ENCODE peak calls at places on chromosomes 6 and 20, in six cellular contexts. Y is gastrocnemius medialis, I is IMR-90, O is esophagus squamous epithelium, L is RWPE2, U is cardiac muscle cell. B is an unnamed sample. For H3K4me1, the result is how much of the 10 kb centered on the place peaks cover.

GRCh38 chr6:166143011-166143410 is 24.6 kb downstream of the TBXT start:
- DNase-seq in I (no peak), L (no peak), U (no peak), Y (no peak), O (no peak), B (no peak)

GRCh38 chr6:150527100-150527499 is 72.6 kb upstream of the PLEKHG1 start:
- DNase-seq in Y (no peak), I (peak), O (no peak), L (no peak), U (no peak), B (no peak)

GRCh38 chr6:46130665-46131064 is 876 bp downstream of the ENPP4 start:
- DNase-seq in I (no peak), Y (no peak), L (no peak), O (no peak), U (no peak), B (no peak)

GRCh38 chr20:3935295-3935955 is 46.2 kb downstream of the PANK2 start:
- DNase-seq in U (peak), I (no peak), L (no peak), Y (peak), O (no peak), B (no peak)

GRCh38 chr20:13644010-13644409 is 5.3 kb upstream of the TASP1 start:
- DNase-seq in Y (no peak), U (no peak), I (no peak), O (no peak), L (no peak), B (no peak)

GRCh38 chr20:10565922-10566897 is 107.6 kb downstream of the JAG1 start:
- DNase-seq in O (no peak), L (no peak), I (peak), U (no peak), Y (no peak), B (peak)

GRCh38 chr20:35700625-35701148 is 1.5 kb downstream of the ROMO1 start:
- DNase-seq in Y (no peak), I (no peak), L (peak), O (no peak), U (no peak), B (no peak)

GRCh38 chr6:1286972-1287600 is 24.8 kb upstream of the FOXQ1 start:
- DNase-seq in L (peak), O (no peak), U (no peak), I (peak), Y (no peak), B (peak)

DNA sequence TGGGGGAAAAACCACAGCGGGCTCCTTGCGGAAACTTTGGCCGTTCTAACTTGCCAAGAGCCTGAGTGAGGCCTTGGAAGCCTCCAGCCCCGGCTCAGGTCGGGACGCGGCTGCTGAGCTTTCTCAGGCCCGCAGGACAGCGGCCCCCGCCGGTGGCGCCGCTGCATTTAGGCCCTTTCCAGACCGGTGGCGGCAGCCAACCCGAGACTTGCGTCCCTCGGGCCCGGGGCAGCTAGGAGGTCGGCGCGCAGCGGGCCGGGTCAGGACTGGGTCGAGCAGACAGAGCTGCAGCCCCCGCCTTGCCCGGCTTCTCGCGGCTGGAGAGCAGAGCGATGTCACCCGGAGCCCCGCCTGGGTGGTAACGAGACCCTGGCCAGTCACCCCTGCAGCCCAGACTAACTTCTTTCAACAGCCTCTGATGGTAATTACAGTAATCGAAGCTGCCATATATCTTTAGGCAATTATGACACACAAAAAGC is 2.7 kb downstream of the NR2E1 start:
- DNase-seq in L (peak), U (peak), Y (no peak), O (no peak), I (no peak), B (peak)
- TF ChIP-seq CTCF in L (peak), U (no peak), Y (peak), O (no peak), I (no peak), B (no peak)

DNA sequence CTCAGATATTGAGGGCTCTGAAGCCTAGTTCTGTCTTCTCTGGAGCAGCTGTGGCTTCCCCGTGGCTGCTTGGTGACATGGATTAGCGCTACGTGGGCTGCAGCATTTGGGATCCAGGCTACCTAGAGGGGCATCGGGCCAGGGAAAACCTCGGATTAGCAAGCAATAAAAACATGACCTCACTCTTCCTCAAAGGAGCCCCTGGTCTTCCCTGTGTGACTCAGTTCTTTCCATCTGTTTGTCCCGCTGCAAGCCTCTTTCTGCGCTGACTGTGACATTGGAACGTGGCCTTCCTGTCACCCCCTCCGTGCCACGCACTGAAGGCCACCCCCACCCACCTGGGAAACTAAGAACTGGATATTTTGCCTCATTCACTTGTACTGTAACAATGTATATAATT is 3.6 kb downstream of the MRGBP start:
- DNase-seq in I (no peak), Y (no peak), O (no peak), U (no peak), L (no peak), B (no peak)
- H3K4me1 ChIP-seq in I (under half), Y (under half), O (under half), U (under half), L (under half), B (under half)

GRCh38 chr20:62537649-62538292 is 62.0 kb upstream of the GATA5 start:
- DNase-seq in L (no peak), U (no peak), Y (no peak), I (no peak), O (no peak), B (no peak)
- TF ChIP-seq CTCF in L (no peak), U (no peak), Y (no peak), I (no peak), O (no peak), B (no peak)

GRCh38 chr20:50799176-50799889 is 4.5 kb downstream of the BCAS4 start:
- DNase-seq in O (no peak), U (no peak), Y (no peak), L (no peak), I (no peak), B (no peak)
- H3K4me1 ChIP-seq in O (under half), U (under half), Y (under half), L (under half), I (under half), B (under half)

DNA sequence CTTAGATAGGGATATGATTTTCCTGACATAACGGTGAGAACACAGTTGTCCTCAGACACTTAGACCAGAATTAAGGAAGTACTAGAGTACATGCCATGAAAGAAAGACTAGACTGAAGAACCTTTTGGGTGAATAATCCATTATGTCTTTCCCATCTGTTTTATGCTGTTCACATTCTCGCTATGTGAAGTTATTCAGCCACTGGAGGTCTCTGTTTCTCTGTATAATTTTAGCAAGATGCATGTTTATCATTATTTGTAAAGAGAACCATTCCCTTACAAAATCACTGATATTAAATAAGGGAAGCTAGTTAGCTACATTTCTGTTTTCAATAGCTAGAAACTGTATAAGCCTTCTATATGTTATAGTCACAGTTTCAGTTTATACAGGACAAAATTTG is 391.9 kb downstream of the CD109 start:
- DNase-seq in O (no peak), Y (no peak), U (no peak), I (peak), L (no peak), B (no peak)
- TF ChIP-seq CTCF in O (no peak), Y (no peak), U (peak), I (peak), L (no peak), B (no peak)

GRCh38 chr6:15256538-15257222 is 10.8 kb downstream of the JARID2 start:
- DNase-seq in Y (no peak), L (no peak), O (no peak), U (no peak), I (no peak), B (no peak)
- H3K4me1 ChIP-seq in Y (half or more), L (under half), O (half or more), U (under half), I (under half), B (under half)

GRCh38 chr20:38804682-38805501 is 605 bp upstream of the PPP1R16B start:
- DNase-seq in I (no peak), U (no peak), Y (no peak), L (peak), O (no peak), B (peak)

GRCh38 chr20:38805502-38805957 is at the start of gene PPP1R16B:
- DNase-seq in Y (no peak), L (peak), O (no peak), I (no peak), U (peak), B (peak)

GRCh38 chr20:38804243-38804642 is 1.3 kb upstream of the PPP1R16B start:
- DNase-seq in Y (no peak), U (no peak), I (no peak), O (no peak), L (peak), B (no peak)

GRCh38 chr20:38806855-38807655 is 1.6 kb downstream of the PPP1R16B start:
- DNase-seq in L (no peak), O (no peak), Y (no peak), I (no peak), U (no peak), B (peak)

DNA sequence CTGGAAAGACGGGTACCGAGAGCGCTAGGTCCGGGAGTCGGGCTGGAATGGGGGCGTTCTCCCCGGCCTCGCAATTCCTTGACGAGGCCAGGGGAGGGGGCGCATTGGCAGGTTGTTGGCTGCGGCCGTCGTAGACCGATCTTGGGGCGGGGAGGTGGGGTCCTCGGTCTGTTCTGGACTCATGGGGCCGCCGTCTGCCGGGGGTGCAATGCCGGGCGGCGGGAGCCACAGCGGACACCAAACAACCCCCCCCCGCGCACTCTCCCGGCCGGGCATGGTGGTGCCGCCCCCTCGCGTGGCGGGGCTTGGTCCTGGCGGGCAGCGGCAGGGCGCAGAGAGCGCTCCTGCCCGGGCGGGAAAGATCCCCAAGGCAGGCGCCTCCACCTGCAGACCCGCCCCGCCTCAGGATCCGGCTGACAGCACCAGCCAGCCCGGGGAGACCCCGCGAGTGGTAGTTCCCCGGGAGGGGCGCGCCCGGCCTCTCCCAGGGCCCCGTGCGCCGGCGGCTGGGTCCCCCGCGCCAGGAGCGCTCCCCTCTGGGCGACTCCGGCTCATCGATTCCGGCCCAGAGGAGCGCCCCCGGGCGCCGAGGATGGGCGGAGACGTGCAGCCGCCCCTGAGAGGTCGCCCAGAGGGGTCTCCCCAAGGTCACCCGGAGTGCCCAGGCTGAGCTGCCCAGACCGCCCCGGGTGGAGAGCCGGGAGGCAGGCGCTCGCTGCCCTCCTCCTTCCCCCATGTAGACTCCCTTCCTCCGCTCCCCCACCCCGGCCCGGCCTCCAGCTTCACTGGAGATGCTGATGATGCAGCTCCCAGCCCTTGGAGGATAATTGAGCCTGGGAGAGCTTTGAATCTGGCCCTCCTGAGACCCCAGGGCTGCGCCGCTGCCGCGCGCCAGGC is 709 bp downstream of the PPP1R16B start:
- DNase-seq in L (peak), U (peak), Y (no peak), I (no peak), O (no peak), B (peak)
- TF ChIP-seq CTCF in L (peak), U (no peak), Y (no peak), I (no peak), O (no peak), B (no peak)

DNA sequence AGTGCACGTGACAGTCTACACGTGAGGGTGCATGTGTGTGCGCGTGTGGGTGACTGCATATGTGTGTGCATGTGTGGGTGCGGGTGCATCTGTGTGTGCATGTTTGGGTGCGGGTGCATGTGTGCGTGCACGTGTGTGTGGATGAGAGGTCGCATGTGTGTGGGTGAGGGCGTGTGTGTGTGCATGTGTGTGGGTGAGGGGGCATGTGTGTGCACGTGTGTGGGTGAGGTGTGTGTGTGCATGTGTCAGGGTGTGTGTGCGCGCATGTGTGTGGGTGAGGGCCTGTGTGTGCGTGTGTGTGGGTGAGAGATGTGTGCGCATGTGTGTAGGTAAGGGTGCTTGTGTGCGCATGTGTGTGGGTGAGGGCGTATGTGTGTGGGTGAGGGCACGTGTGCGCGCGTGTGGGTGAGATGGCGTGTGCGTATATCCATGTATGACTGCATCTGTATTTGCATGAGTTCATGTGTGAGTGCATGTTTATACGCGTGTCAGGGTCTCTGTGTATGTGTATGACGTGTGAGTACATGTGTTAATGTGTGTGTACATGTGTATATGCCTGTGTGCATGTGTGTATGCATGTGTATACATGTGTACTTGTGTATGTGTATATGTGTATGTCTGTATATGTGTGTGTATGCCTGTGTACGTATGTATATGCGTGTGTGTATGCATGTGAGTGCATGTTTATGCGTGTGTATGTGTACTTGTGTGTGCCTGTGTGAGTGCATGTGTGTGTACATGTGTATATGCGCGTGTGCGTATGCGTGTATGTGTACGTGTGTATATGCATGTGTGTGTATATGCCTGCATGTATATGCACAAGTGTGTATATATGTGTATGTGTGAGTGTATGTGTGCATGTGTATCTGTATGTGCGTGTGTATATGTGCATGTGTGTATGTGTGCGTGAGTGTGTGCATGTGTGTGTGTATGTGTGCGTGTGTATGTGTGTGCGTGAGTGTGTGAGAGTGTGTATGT is 4.1 kb upstream of the LIME1 start:
- DNase-seq in I (no peak), O (no peak), U (no peak), L (peak), Y (no peak), B (no peak)
- H3K4me1 ChIP-seq in I (under half), O (under half), U (under half), L (under half), Y (under half), B (under half)

DNA sequence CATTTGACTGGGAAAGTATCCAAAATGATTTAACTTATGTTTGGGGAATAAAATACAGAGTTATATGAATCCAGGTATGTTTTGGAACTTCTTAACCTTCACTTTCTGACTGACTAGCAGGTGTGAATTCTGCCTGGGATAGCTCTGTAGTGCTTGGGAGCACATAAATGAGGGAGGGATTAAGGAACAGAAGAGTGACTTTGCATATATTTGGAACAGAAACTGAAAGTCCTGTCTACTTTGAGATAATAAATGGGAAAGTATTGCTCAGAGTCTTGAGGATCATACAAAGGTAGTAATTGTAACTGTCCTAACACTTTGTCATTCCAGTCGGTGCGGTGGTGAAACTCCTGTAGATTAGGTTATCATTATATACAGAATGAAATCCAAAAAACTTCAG is 317.6 kb downstream of the RIMS1 start:
- DNase-seq in I (no peak), Y (no peak), L (no peak), U (no peak), O (no peak), B (no peak)
- TF ChIP-seq CTCF in I (no peak), Y (no peak), L (no peak), U (no peak), O (no peak), B (no peak)

DNA sequence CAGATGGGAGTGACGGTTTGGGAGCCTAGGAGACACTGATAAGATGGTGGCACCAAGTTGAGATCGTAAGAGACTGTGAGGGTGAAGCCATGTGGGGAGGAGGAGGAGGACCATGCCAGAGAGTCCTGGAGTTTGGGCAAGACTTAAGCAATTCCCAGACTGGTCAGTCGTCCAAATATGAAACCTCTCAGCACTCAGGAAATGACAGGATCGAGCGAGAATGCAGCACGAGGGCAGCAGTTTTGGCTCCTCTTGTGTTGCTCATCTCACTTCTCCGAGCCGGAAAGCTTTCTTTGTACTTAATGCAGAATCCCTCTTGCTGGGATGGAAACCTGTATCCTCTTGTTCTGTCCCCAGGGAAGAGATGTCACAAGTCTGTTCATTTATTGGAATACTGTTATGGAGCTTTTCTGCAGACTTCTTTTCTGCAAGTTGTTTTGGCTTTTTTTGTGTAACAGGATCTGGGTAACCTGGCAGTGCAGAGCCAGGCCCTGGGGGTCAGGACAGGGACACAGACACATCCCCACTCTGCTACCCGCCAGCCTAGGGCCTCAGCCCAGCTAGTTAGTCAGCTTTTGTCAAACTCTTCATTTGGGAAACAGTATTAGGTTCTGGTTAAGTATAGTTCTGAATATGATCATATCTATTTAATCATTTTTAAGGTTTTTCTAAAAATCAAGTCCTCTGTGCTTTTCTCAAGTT is 34.3 kb downstream of the FNDC1 start:
- DNase-seq in Y (peak), U (no peak), I (peak), O (no peak), L (no peak), B (no peak)
- H3K4me1 ChIP-seq in Y (under half), U (under half), I (under half), O (under half), L (under half), B (under half)